ENCODE peak calls at places on chromosomes 13 and 19, in eight cellular contexts. B is HuH-7; G is dorsolateral prefrontal cortex; C is activated naive CD4-positive, alpha-beta T cell; A is NCI-H1436 treated with DMSO at 0.1 percent for 48 hours; U is stimulated activated naive CD8-positive, alpha-beta T cell treated with anti-CD3 and anti-CD28 coated beads, Interleukin-15, Interleukin-2, amounts not matched to agents 100 U/mL and 50 U/mL, for 24 hours; J is EL; M is colonic mucosa. V is an unnamed sample.

GRCh38 chr19:43570174-43570791 is 5.0 kb downstream of the XRCC1 start:
- DNase-seq in B (no peak), G (no peak), C (no peak), A (no peak), U (no peak), J (no peak), M (no peak), V (no peak)

GRCh38 chr13:30968734-30969335 is 36.4 kb downstream of the TEX26 start:
- DNase-seq in B (no peak), G (no peak), C (no peak), A (no peak), U (no peak), J (no peak), M (no peak), V (no peak)

GRCh38 chr19:38228491-38229439 is 4.7 kb upstream of the DPF1 start:
- DNase-seq in B (no peak), G (peak), C (no peak), A (no peak), U (no peak), J (no peak), M (no peak), V (no peak)

GRCh38 chr19:10604460-10604980 is 17.4 kb upstream of the AP1M2 start:
- DNase-seq in B (no peak), G (no peak), C (no peak), A (no peak), U (peak), J (peak), M (no peak), V (peak)

GRCh38 chr19:14114854-14115253 is 2.7 kb downstream of the PRKACA start:
- DNase-seq in B (peak), G (no peak), C (no peak), A (no peak), U (peak), J (no peak), M (peak), V (peak)

GRCh38 chr13:25175431-25175830 is 3.3 kb upstream of the AMER2 start:
- DNase-seq in B (no peak), G (no peak), C (no peak), A (no peak), U (no peak), J (no peak), M (no peak), V (no peak)

GRCh38 chr19:10379880-10380310 is 477 bp downstream of the TYK2 start:
- DNase-seq in B (no peak), G (no peak), C (no peak), A (no peak), U (no peak), J (no peak), M (no peak), V (no peak)

GRCh38 chr13:87887459-87888123 is 216.4 kb downstream of the SLITRK5 start:
- DNase-seq in B (no peak), G (no peak), C (no peak), A (no peak), U (no peak), J (no peak), M (no peak), V (no peak)

GRCh38 chr13:74372511-74372910 is 238.3 kb upstream of the KLF12 start:
- DNase-seq in B (no peak), G (no peak), C (no peak), A (no peak), U (no peak), J (peak), M (no peak), V (no peak)

GRCh38 chr13:41973247-41973741 is 12.4 kb upstream of the VWA8 start:
- DNase-seq in B (no peak), G (no peak), C (no peak), A (no peak), U (no peak), J (no peak), M (no peak), V (no peak)

GRCh38 chr19:7013678-7014077 is 7.6 kb downstream of the MBD3L2B start:
- DNase-seq in B (no peak), G (no peak), C (no peak), A (no peak), U (no peak), J (peak), M (peak), V (no peak)

GRCh38 chr13:27665333-27665732 is 43.6 kb downstream of the POLR1D start:
- DNase-seq in B (no peak), G (no peak), C (no peak), A (no peak), U (no peak), J (no peak), M (no peak), V (no peak)

GRCh38 chr19:8204961-8205360 is 4.2 kb upstream of the CERS4 start:
- DNase-seq in B (no peak), G (no peak), C (no peak), A (no peak), U (no peak), J (no peak), M (no peak), V (no peak)

GRCh38 chr19:16893686-16893990 is 4.8 kb downstream of the F2RL3 start:
- DNase-seq in B (no peak), G (no peak), C (no peak), A (no peak), U (no peak), J (no peak), M (no peak), V (peak)

GRCh38 chr19:10010247-10010691 is at the start of gene COL5A3:
- DNase-seq in B (no peak), G (no peak), C (no peak), A (no peak), U (no peak), J (peak), M (peak), V (no peak)

GRCh38 chr19:57056972-57057371 is 62.8 kb upstream of the USP29 start:
- DNase-seq in B (no peak), G (no peak), C (no peak), A (no peak), U (no peak), J (peak), M (peak), V (no peak)

GRCh38 chr19:867855-868457 is 8.5 kb downstream of the CFD start:
- DNase-seq in B (no peak), G (no peak), C (no peak), A (no peak), U (no peak), J (no peak), M (no peak), V (no peak)

V was measured in GM20000.